ENCODE peak calls at places on chromosomes 16 and 17, in seven cellular contexts. V, N, G, K, F, L and H are unnamed samples.

GRCh38 chr16:75197522-75198134 is 9.3 kb downstream of the CTRB2 start:
- DNase-seq in V (no peak), N (peak), G (no peak), K (no peak), F (no peak), L (no peak), H (no peak)

GRCh38 chr17:10737168-10737622 is 7.4 kb upstream of the TMEM220 start:
- DNase-seq in V (no peak), N (peak), G (no peak), K (peak), F (peak), L (peak), H (peak)

GRCh38 chr16:30820952-30821421 is 34.0 kb upstream of the ZNF629 start:
- DNase-seq in V (no peak), N (no peak), G (no peak), K (no peak), F (no peak), L (no peak), H (no peak)

GRCh38 chr17:64309710-64310109 is 46.6 kb upstream of the TEX2 start:
- DNase-seq in V (no peak), N (no peak), G (no peak), K (no peak), F (no peak), L (no peak), H (no peak)

GRCh38 chr16:1188781-1189189 is 35.9 kb downstream of the CACNA1H start:
- DNase-seq in V (no peak), N (no peak), G (no peak), K (no peak), F (peak), L (no peak), H (peak)

GRCh38 chr17:73293480-73293911 is 18.3 kb downstream of the CDC42EP4 start:
- DNase-seq in V (peak), N (peak), G (no peak), K (peak), F (peak), L (peak), H (no peak)

GRCh38 chr17:76737676-76738467 is at the start of gene MFSD11:
- DNase-seq in V (no peak), N (peak), G (peak), K (peak), F (peak), L (peak), H (peak)

GRCh38 chr16:27844826-27845225 is 218.7 kb downstream of the GSG1L start:
- DNase-seq in V (no peak), N (no peak), G (no peak), K (no peak), F (no peak), L (no peak), H (no peak)

GRCh38 chr16:54546481-54546880 is 259.9 kb upstream of the IRX3 start:
- DNase-seq in V (no peak), N (no peak), G (no peak), K (no peak), F (no peak), L (no peak), H (no peak)

GRCh38 chr16:85018529-85019236 is 7.3 kb upstream of the ZDHHC7 start:
- DNase-seq in V (peak), N (no peak), G (no peak), K (peak), F (no peak), L (no peak), H (no peak)

GRCh38 chr16:5502467-5502869 is 404.9 kb upstream of the EEF2KMT start:
- DNase-seq in V (no peak), N (peak), G (no peak), K (no peak), F (no peak), L (no peak), H (peak)

GRCh38 chr17:12522743-12523181 is 142.9 kb upstream of the MYOCD start:
- DNase-seq in V (peak), N (peak), G (no peak), K (peak), F (peak), L (peak), H (no peak)

GRCh38 chr16:82755570-82756282 is 129.0 kb downstream of the CDH13 start:
- DNase-seq in V (no peak), N (no peak), G (no peak), K (no peak), F (peak), L (no peak), H (no peak)

GRCh38 chr17:79777844-79778503 is at the start of gene CBX2:
- DNase-seq in V (no peak), N (peak), G (no peak), K (peak), F (peak), L (peak), H (peak)

GRCh38 chr17:60641810-60642220 is 35.8 kb upstream of the BCAS3 start:
- DNase-seq in V (peak), N (peak), G (peak), K (peak), F (peak), L (peak), H (peak)

GRCh38 chr17:38735161-38735997 is 5.2 kb downstream of the CISD3 start:
- DNase-seq in V (no peak), N (peak), G (no peak), K (no peak), F (no peak), L (no peak), H (peak)

GRCh38 chr16:1771072-1771863 is at the start of gene NME3:
- DNase-seq in V (no peak), N (peak), G (peak), K (peak), F (peak), L (peak), H (peak)

GRCh38 chr17:54814371-54814770 is 86.3 kb upstream of the TOM1L1 start:
- DNase-seq in V (no peak), N (no peak), G (no peak), K (no peak), F (no peak), L (no peak), H (no peak)

GRCh38 chr16:7504844-7505243 is 172.2 kb downstream of the RBFOX1 start:
- DNase-seq in V (no peak), N (no peak), G (no peak), K (no peak), F (no peak), L (no peak), H (no peak)

GRCh38 chr17:51427259-51428255 is 167.2 kb downstream of the UTP18 start:
- DNase-seq in V (no peak), N (no peak), G (no peak), K (no peak), F (no peak), L (no peak), H (peak)

GRCh38 chr16:50246299-50247122 is 19.8 kb upstream of the ADCY7 start:
- DNase-seq in V (no peak), N (no peak), G (no peak), K (no peak), F (no peak), L (no peak), H (peak)

GRCh38 chr16:67104061-67104460 is 5.7 kb upstream of the PHAF1 start:
- DNase-seq in V (no peak), N (peak), G (no peak), K (no peak), F (peak), L (no peak), H (no peak)

GRCh38 chr17:80416940-80417293 is 1.9 kb downstream of the ENDOV start:
- DNase-seq in V (no peak), N (no peak), G (no peak), K (no peak), F (no peak), L (no peak), H (no peak)

DNA sequence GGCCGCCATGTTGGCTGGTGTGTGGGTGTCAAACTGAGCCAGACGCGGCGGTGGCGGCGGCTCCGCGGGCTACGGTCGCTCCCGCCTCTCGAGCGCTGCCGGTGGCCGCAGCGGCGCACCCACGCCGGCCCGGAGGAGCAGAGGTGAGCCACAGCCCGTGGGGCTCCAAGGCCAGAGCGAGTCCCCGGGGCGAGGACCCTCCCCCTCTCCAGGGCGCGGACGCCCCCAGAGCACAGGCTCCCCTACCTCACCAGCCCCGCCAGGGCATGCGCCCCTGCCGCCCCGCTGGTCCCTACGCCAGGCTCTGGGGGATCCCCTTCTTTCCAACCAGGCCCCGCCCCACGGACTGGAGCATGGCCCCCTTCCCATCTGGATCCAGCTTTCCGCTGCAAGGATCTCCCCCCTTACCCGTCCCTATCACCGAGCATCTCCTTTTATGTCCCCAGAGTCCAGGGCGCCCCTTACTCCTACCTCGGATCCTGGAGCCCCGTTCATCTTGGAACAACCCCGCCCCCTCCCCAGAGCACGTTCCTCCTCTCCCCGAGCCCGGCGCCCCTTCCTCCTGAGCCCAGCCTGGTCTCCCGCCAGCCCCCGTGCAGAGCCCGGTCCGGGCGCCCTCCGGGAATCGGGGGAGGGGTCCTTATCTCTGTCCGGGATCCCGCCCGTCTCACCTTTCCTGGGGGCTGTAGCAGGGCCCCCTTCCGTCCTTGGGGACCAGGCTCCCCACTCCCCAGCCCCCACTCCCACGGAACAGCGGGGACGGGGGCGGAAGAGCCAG is 412 bp downstream of the EPN2 start:
- DNase-seq in V (no peak), N (peak), G (no peak), K (peak), F (no peak), L (no peak), H (peak)
- TF ChIP-seq CTCF in V (no peak), N (peak), G (peak), K (peak), F (no peak), L (no peak), H (no peak)

GRCh38 chr17:78346605-78347250 is 13.1 kb downstream of the SOCS3 start:
- DNase-seq in V (no peak), N (no peak), G (no peak), K (peak), F (no peak), L (no peak), H (no peak)

GRCh38 chr17:78343433-78344201 is 16.3 kb downstream of the SOCS3 start:
- DNase-seq in V (no peak), N (no peak), G (no peak), K (no peak), F (no peak), L (no peak), H (no peak)

GRCh38 chr17:78345791-78346494 is 13.9 kb downstream of the SOCS3 start:
- DNase-seq in V (no peak), N (no peak), G (no peak), K (no peak), F (no peak), L (no peak), H (no peak)

GRCh38 chr17:78344666-78345065 is 15.2 kb downstream of the SOCS3 start:
- DNase-seq in V (no peak), N (no peak), G (no peak), K (no peak), F (no peak), L (no peak), H (no peak)

GRCh38 chr17:78345172-78345571 is 14.7 kb downstream of the SOCS3 start:
- DNase-seq in V (no peak), N (no peak), G (no peak), K (no peak), F (no peak), L (no peak), H (no peak)
- TF ChIP-seq CTCF in V (no peak), N (no peak), G (no peak), K (no peak), F (no peak), L (no peak), H (no peak)

DNA sequence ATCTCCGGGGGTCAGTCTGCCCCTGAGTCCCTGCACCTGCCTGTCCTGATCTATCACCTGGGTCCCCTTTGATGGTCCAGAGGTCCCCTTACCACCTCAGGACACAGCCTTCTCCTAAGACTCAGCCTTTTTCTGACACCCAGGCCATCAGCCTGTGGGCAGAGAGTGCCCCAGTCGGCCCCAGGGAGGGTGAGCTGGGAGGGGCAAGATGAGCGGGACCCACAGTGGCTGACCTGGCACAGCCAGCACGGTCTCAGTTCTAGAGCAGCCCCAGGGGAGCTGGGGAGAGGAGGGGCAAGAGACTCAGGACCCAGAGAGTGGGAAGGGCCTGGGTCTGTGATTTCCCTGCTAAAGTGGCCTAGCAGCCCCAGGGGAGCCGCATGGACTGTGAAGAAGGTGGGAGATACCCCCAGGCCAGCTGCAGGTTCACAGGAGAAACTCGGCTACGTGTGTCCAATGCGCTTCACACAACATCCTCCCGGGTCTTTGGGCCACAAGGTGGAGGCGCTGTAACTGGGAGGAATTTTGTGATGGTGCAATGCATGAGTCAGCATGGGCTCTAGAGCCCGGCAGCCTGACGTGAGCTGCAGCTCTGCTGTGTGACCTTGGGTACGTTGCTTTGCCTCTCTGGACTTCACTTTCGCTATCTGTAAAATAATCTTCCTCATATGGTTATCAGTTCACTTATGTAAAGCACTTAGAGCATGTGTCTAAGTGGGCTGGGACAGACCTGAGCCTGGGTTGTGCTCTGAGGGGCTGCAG is 67.2 kb upstream of the LHX1 start:
- DNase-seq in V (no peak), N (peak), G (no peak), K (peak), F (peak), L (peak), H (no peak)
- TF ChIP-seq CTCF in V (peak), N (peak), G (no peak), K (peak), F (no peak), L (peak), H (no peak)

GRCh38 chr17:33949100-33949499 is 306.0 kb upstream of the CCL2 start:
- DNase-seq in V (no peak), N (peak), G (no peak), K (no peak), F (peak), L (no peak), H (no peak)
- TF ChIP-seq CTCF in V (peak), N (peak), G (peak), K (no peak), F (peak), L (no peak), H (no peak)

GRCh38 chr16:80852261-80852872 is 48.0 kb upstream of the CDYL2 start:
- DNase-seq in V (no peak), N (peak), G (peak), K (peak), F (peak), L (peak), H (peak)
- TF ChIP-seq CTCF in V (peak), N (peak), G (peak), K (peak), F (peak), L (peak), H (peak)

DNA sequence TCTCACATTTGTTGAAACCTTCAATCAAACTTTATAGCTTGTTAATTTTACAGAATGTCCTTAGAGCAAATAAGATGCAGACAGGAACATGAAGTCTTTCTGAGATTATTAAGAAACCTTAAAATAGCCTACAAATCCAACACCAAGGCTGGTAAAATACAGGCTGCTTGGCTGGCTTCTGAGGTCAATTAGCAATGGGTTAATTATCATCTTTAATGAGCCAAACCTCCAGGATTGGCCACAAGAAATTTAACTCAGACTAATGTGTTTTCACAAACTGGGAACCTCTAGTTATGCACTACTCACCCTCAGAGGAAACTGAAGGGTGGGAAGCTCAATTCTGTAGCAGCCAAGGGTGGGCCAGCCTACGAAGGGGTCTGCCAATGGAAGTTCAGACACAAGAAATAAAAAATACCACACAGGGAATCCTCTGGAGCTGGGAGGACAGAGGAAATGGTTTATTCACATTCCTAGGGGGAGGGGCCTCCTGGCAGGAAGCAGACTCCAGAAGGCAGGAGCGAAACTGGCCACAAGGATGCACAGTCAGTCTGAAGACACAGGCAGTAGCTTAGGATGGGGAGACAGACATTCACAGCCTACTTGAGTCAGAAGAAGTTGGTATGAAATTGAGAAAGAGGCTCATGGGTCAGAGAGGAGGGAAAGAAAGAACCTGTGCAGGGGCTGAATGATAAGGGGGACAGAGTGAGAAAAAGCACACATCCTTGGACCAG is 36.1 kb downstream of the HIC1 start:
- DNase-seq in V (peak), N (peak), G (no peak), K (peak), F (peak), L (peak), H (no peak)
- TF ChIP-seq CTCF in V (peak), N (no peak), G (no peak), K (peak), F (peak), L (peak), H (no peak)

GRCh38 chr17:70295329-70295728 is 126.0 kb downstream of the KCNJ2 start:
- DNase-seq in V (no peak), N (no peak), G (no peak), K (no peak), F (no peak), L (no peak), H (no peak)
- TF ChIP-seq CTCF in V (no peak), N (no peak), G (no peak), K (no peak), F (no peak), L (no peak), H (no peak)

GRCh38 chr16:71423865-71424264 is 18.0 kb downstream of the TLE7 start:
- DNase-seq in V (no peak), N (no peak), G (no peak), K (no peak), F (no peak), L (no peak), H (no peak)

GRCh38 chr16:71424626-71425025 is 17.2 kb downstream of the TLE7 start:
- DNase-seq in V (no peak), N (no peak), G (no peak), K (no peak), F (no peak), L (no peak), H (no peak)

GRCh38 chr16:71425746-71426068 is 16.1 kb downstream of the TLE7 start:
- DNase-seq in V (no peak), N (no peak), G (no peak), K (no peak), F (no peak), L (no peak), H (no peak)

GRCh38 chr16:71423016-71423415 is 18.8 kb downstream of the TLE7 start:
- DNase-seq in V (no peak), N (no peak), G (no peak), K (no peak), F (no peak), L (no peak), H (no peak)

GRCh38 chr16:71421911-71422310 is 19.9 kb downstream of the TLE7 start:
- DNase-seq in V (no peak), N (peak), G (no peak), K (peak), F (no peak), L (peak), H (peak)
- TF ChIP-seq CTCF in V (peak), N (peak), G (peak), K (peak), F (peak), L (peak), H (peak)

GRCh38 chr17:29568331-29569244 is at the start of gene TP53I13:
- DNase-seq in V (no peak), N (peak), G (no peak), K (peak), F (peak), L (peak), H (peak)

GRCh38 chr17:29566473-29567361 is at the start of gene ABHD15:
- DNase-seq in V (no peak), N (peak), G (no peak), K (peak), F (peak), L (no peak), H (peak)

GRCh38 chr17:29563816-29564215 is 3.0 kb downstream of the ABHD15 start:
- DNase-seq in V (no peak), N (no peak), G (no peak), K (no peak), F (no peak), L (no peak), H (peak)

GRCh38 chr17:29567362-29568330 is 809 bp upstream of the ABHD15 start:
- DNase-seq in V (no peak), N (peak), G (no peak), K (no peak), F (peak), L (peak), H (peak)

DNA sequence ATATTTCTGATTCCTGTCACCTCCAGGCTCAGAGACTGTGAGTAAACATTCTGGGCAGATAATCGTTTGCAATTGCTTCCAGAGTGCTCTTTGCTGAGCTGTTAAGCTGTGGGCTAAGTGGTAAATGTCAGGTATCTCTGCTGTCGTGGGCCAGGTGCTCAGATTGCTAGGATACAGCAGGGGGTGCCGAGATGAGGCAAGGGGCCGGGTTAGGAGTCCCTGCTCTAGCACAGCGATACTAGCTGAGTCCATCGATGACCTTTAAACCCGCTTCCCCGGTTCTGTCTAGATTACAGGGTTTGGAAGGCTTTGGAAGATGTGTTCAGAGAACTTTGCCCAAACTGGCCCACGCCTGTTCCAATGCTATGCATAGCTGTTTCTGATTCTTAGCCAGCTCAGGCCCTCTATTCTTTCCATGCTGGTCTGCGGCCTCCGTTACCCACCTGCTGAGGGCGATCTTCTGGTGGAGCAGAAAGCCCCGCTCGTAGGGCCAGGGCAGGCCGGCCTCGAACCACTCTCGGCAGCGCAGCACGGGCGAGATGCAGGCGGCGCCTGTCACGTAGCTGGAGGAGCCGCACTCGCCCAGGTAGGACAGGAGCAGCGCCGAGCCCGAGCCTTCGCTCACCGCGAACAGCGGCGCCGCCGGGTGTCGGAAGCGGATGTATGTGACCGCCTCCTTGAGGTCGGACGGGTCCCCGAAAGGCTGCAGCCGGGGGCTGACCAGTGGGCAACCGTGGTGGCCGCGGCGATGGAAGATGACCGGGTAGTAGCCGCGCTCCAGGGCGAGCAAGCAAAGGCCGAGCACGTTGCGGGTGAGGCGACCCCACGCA is 979 bp downstream of the ABHD15 start:
- DNase-seq in V (no peak), N (peak), G (no peak), K (peak), F (no peak), L (no peak), H (peak)
- TF ChIP-seq CTCF in V (peak), N (peak), G (peak), K (peak), F (no peak), L (peak), H (peak)

GRCh38 chr16:69311115-69311532 is at the start of gene VPS4A:
- DNase-seq in V (peak), N (peak), G (peak), K (peak), F (peak), L (peak), H (peak)
- TF ChIP-seq CTCF in V (peak), N (peak), G (peak), K (peak), F (peak), L (peak), H (peak)